ENCODE peak calls at places on chromosomes 12 and 14, in seven cellular contexts. U is heart left ventricle, I is uterus, P is GM12878, X is HepG2, A is stomach, G is right lobe of liver. V is an unnamed sample.

GRCh38 chr14:99325591-99325990 is 53.6 kb upstream of the BCL11B start:
- DNase-seq in U (no peak), I (no peak), P (no peak), X (no peak), A (no peak), G (no peak), V (no peak)

GRCh38 chr12:126651133-126651532 is 1585.9 kb downstream of the AACS start:
- DNase-seq in U (no peak), I (no peak), P (no peak), X (no peak), A (no peak), G (no peak), V (no peak)

GRCh38 chr12:47236109-47236714 is 156.5 kb upstream of the AMIGO2 start:
- DNase-seq in U (no peak), I (no peak), P (no peak), X (no peak), A (no peak), G (no peak), V (no peak)

GRCh38 chr14:106877527-106877926 is 1351.1 kb downstream of the TMEM121 start:
- DNase-seq in U (no peak), I (no peak), P (no peak), X (no peak), A (no peak), G (no peak), V (peak; percentile 58)

GRCh38 chr14:99627510-99628381 is 17.2 kb upstream of the HHIPL1 start:
- DNase-seq in U (no peak), I (no peak), P (no peak), X (no peak), A (no peak), G (no peak), V (no peak)

GRCh38 chr12:15520844-15521243 is 198.5 kb downstream of the PTPRO start:
- DNase-seq in U (no peak), I (no peak), P (no peak), X (no peak), A (no peak), G (no peak), V (no peak)

GRCh38 chr12:116568203-116568602 is 9.0 kb downstream of the MAP1LC3B2 start:
- DNase-seq in U (no peak), I (no peak), P (no peak), X (no peak), A (no peak), G (no peak), V (no peak)

GRCh38 chr12:62854024-62854423 is 80.9 kb downstream of the PPM1H start:
- DNase-seq in U (no peak), I (no peak), P (no peak), X (no peak), A (no peak), G (no peak), V (no peak)

GRCh38 chr12:26125451-26126339 is 858 bp upstream of the BHLHE41 start:
- DNase-seq in U (peak; percentile 82), I (peak; percentile 85), P (no peak), X (peak; percentile 36), A (peak; percentile 83), G (peak; percentile 73), V (peak; percentile 87)

GRCh38 chr12:53538209-53538689 is 31.0 kb upstream of the NPFF start:
- DNase-seq in U (no peak), I (no peak), P (no peak), X (peak; percentile 94), A (no peak), G (peak; percentile 60), V (peak; percentile 83)

GRCh38 chr14:81940636-81941035 is 407.0 kb upstream of the SEL1L start:
- DNase-seq in U (no peak), I (no peak), P (no peak), X (no peak), A (no peak), G (no peak), V (no peak)

GRCh38 chr14:75119056-75119455 is 7.8 kb downstream of the NEK9 start:
- DNase-seq in U (no peak), I (no peak), P (no peak), X (no peak), A (no peak), G (no peak), V (no peak)

GRCh38 chr14:75123991-75124390 is 2.9 kb downstream of the NEK9 start:
- DNase-seq in U (no peak), I (peak; percentile 46), P (no peak), X (no peak), A (no peak), G (no peak), V (peak; percentile 26)

GRCh38 chr14:75121559-75121958 is 5.3 kb downstream of the NEK9 start:
- DNase-seq in U (no peak), I (no peak), P (no peak), X (no peak), A (no peak), G (no peak), V (no peak)

GRCh38 chr14:75125617-75126016 is 1.2 kb downstream of the NEK9 start:
- DNase-seq in U (no peak), I (no peak), P (no peak), X (no peak), A (no peak), G (no peak), V (no peak)

GRCh38 chr14:75120546-75121291 is 6.1 kb downstream of the NEK9 start:
- DNase-seq in U (no peak), I (no peak), P (no peak), X (no peak), A (no peak), G (no peak), V (no peak)
- H3K36me3 ChIP-seq in U (no peaks in the 10 kb centered on the region), I (no peaks in the 10 kb centered on the region), P (peaks cover 17% of the 10 kb centered on the region), X (peaks cover 8% of the 10 kb centered on the region), A (peaks cover 63% of the 10 kb centered on the region), G (peaks cover 9% of the 10 kb centered on the region), V (no peaks in the 10 kb centered on the region)

GRCh38 chr12:131947482-131948027 is 2.2 kb upstream of the EP400 start:
- DNase-seq in U (no peak), I (no peak), P (no peak), X (no peak), A (no peak), G (no peak), V (peak; percentile 11)
- H3K27ac ChIP-seq in U (no peak overlapping the region), I (peak overlapping the region; percentile 84), P (no peak overlapping the region), X (no peak overlapping the region), A (no peak overlapping the region), G (no peak overlapping the region), V (no peak overlapping the region)

DNA sequence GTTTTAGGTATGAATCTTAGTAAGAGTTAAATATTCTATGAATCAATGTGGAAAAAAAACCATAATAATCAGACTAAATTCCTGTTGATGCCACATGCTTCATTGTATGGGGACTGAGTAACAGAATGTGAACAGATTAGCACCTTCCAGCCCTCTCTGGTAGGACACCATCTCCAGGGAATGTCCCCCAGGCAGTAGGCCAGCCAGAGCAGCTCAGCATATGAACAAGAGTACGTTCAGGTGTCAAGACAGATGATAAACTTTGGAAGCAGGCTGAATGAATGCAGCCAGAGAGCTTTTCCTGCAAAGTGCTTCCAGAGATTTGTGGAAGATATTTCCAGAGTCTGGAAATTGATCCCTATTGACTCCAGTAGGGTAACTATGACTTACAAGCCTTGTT is 204.4 kb downstream of the RPS29 start:
- DNase-seq in U (no peak), I (no peak), P (no peak), X (no peak), A (no peak), G (no peak), V (no peak)
- TF ChIP-seq POLR2A in U (no peak), I (no peak), P (no peak), X (no peak), A (no peak), G (no peak), V (no peak)

DNA sequence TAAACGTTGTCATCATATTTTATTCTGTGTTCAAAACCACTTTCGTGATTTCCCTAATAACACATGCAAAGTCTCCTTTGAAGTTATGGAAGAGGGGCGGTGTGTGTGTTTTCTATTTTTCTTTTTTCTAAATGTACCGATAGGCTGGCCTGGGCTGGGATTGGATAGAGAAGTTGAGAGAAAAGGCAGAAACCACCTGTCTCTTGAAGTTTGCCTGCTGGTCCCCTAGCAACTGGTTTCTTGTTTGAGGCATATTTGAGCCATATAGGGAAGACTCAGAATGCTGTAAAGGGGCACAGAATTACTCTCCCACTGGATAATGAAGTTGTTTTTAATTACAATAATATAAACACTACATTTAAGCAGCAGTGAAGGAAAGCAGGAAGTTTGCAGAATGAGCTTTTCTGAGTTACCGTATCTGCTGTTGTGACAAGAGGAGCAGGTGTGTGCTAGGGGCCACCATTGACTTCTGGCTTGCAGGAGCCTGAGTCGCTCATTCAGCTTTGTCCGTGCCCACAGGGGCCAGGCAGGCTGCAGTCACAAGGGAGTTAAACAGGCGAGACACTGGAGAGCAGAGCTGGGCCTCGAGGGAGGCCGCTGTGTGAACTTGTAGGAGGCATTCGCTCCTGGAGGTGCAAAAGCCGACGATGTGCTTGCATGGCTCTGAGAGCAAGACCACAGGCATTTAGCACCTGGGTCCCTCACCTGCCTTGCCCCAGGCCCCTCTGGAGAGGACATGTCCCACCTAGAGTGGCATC is 173.9 kb upstream of the RGS6 start:
- DNase-seq in U (no peak), I (no peak), P (no peak), X (no peak), A (no peak), G (no peak), V (no peak)
- H3K36me3 ChIP-seq in U (no peaks in the 10 kb centered on the region), I (no peaks in the 10 kb centered on the region), P (no peaks in the 10 kb centered on the region), X (no peaks in the 10 kb centered on the region), A (no peaks in the 10 kb centered on the region), G (no peaks in the 10 kb centered on the region), V (no peaks in the 10 kb centered on the region)

DNA sequence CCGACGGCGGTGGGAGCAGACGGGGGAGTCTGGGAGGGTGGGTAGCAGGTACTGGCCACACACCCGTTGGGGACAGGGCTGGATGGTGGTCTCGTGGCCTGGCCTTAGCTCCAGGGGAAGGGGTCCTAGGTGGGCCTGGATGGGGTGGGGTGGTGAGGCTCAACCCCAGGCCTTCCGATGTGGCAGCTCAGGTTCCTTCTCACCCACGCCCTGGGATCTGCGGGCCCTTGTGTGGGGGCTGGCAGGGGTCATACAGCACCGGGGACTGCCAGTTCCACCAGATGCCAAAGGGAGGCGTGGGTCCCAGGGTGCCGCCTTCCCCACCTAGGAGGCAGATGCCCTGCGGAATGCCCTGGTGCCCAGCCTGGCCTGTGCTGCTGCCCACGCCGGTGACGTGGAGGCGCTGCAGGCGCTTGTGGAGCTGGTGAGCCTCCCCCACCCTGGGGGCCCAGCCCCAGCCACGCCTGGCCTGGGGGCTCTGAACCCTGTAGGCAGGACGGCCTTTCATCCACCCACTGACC is 21.0 kb downstream of the ASPG start:
- DNase-seq in U (peak; percentile 60), I (peak; percentile 9), P (no peak), X (no peak), A (no peak), G (peak; percentile 47), V (no peak)
- H3K27ac ChIP-seq in U (no peak overlapping the region), I (no peak overlapping the region), P (no peak overlapping the region), X (no peak overlapping the region), A (no peak overlapping the region), G (no peak overlapping the region), V (no peak overlapping the region)

DNA sequence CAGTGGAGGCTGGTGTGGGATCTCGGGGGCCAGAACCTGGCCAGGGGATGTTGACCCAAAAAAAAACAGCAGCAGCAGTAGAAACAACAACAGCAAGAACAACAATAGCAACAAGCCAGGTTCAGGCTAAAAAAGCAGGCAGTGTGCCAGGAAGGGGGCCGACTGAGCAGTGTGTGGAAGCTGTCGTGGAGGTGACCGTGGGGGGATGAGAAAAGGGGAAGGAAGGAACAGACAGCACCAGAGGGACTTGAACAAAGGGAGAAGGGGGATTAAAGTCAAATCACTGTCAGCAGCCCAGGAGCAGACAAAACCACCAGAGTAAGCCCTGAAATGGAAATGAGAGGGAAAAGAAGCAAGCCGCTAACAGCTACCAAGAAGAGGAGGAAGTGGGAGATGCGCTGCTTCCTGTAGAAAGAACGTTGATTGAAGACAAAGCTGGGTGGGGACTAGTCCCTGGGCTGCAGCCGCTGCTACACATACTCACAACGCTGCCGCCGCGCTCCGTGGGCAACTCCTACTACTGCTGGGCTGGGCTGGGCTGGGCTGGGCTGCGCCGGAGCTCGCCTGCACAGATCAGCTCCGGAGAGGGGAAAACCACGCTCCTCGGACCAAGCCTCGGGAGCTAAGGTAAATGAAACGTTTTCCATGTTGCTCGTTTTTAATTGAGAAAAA is at the start of gene GNG2:
- DNase-seq in U (peak; percentile 93), I (peak; percentile 68), P (peak; percentile 71), X (no peak), A (peak; percentile 79), G (peak; percentile 67), V (peak; percentile 93)
- TF ChIP-seq POLR2A in U (peak; percentile 44), I (peak; percentile 29), P (peak; percentile 94), X (no peak), A (no peak), G (peak; percentile 55), V (no peak)